ENCODE peak calls at places on chromosomes 3 and 15, in ten cellular contexts. One of them, this sample, is unnamed.

GRCh38 chr15:73991260-73991659 is 835 bp downstream of the STOML1 start:
- DNase-seq in adrenal gland: no peak
- DNase-seq in glutamatergic neuron: no peak
- DNase-seq in WTC11: no peak
- DNase-seq in left ventricle myocardium inferior: peak; percentile 91
- DNase-seq in pancreas: no peak
- DNase-seq in HepG2: no peak
- DNase-seq in OCI-LY7: no peak
- DNase-seq in Calu3: no peak
- DNase-seq in tibial artery: peak; percentile 66
- DNase-seq in this sample: no peak

GRCh38 chr3:13850161-13850945 is 29.5 kb downstream of the WNT7A start:
- DNase-seq in adrenal gland: no peak
- DNase-seq in glutamatergic neuron: no peak
- DNase-seq in WTC11: peak; percentile 29
- DNase-seq in left ventricle myocardium inferior: no peak
- DNase-seq in pancreas: no peak
- DNase-seq in HepG2: peak; percentile 11
- DNase-seq in OCI-LY7: no peak
- DNase-seq in Calu3: peak; percentile 92
- DNase-seq in tibial artery: no peak
- DNase-seq in this sample: no peak

GRCh38 chr3:184371570-184372018 is 6.4 kb downstream of the THPO start:
- DNase-seq in adrenal gland: peak; percentile 83
- DNase-seq in glutamatergic neuron: peak; percentile 80
- DNase-seq in WTC11: peak; percentile 82
- DNase-seq in left ventricle myocardium inferior: peak; percentile 71
- DNase-seq in pancreas: peak; percentile 72
- DNase-seq in HepG2: peak; percentile 84
- DNase-seq in OCI-LY7: peak; percentile 81
- DNase-seq in Calu3: peak; percentile 91
- DNase-seq in tibial artery: peak; percentile 74
- DNase-seq in this sample: peak; percentile 73

GRCh38 chr3:169952045-169952444 is 14.6 kb upstream of the SEC62 start:
- DNase-seq in adrenal gland: no peak
- DNase-seq in glutamatergic neuron: no peak
- DNase-seq in WTC11: no peak
- DNase-seq in left ventricle myocardium inferior: no peak
- DNase-seq in pancreas: no peak
- DNase-seq in HepG2: no peak
- DNase-seq in OCI-LY7: no peak
- DNase-seq in Calu3: no peak
- DNase-seq in tibial artery: no peak
- DNase-seq in this sample: no peak

GRCh38 chr15:29593629-29594028 is 228.6 kb downstream of the TJP1 start:
- DNase-seq in adrenal gland: no peak
- DNase-seq in glutamatergic neuron: no peak
- DNase-seq in WTC11: no peak
- DNase-seq in left ventricle myocardium inferior: no peak
- DNase-seq in pancreas: no peak
- DNase-seq in HepG2: no peak
- DNase-seq in OCI-LY7: no peak
- DNase-seq in Calu3: no peak
- DNase-seq in tibial artery: no peak
- DNase-seq in this sample: no peak

GRCh38 chr3:525415-525814 is 328.9 kb downstream of the CHL1 start:
- DNase-seq in adrenal gland: no peak
- DNase-seq in glutamatergic neuron: no peak
- DNase-seq in WTC11: no peak
- DNase-seq in left ventricle myocardium inferior: no peak
- DNase-seq in pancreas: no peak
- DNase-seq in HepG2: no peak
- DNase-seq in OCI-LY7: peak; percentile 13
- DNase-seq in Calu3: peak; percentile 5
- DNase-seq in tibial artery: no peak
- DNase-seq in this sample: no peak

GRCh38 chr15:33313491-33313890 is 2.7 kb downstream of the RYR3 start:
- DNase-seq in adrenal gland: no peak
- DNase-seq in glutamatergic neuron: no peak
- DNase-seq in WTC11: no peak
- DNase-seq in left ventricle myocardium inferior: no peak
- DNase-seq in pancreas: no peak
- DNase-seq in HepG2: no peak
- DNase-seq in OCI-LY7: no peak
- DNase-seq in Calu3: no peak
- DNase-seq in tibial artery: no peak
- DNase-seq in this sample: no peak

GRCh38 chr15:27730878-27731277 is 368.2 kb downstream of the OCA2 start:
- DNase-seq in adrenal gland: no peak
- DNase-seq in glutamatergic neuron: no peak
- DNase-seq in WTC11: no peak
- DNase-seq in left ventricle myocardium inferior: no peak
- DNase-seq in pancreas: no peak
- DNase-seq in HepG2: no peak
- DNase-seq in OCI-LY7: no peak
- DNase-seq in Calu3: no peak
- DNase-seq in tibial artery: no peak
- DNase-seq in this sample: no peak

GRCh38 chr3:128236667-128237066 is 83.4 kb downstream of the EEFSEC start:
- DNase-seq in adrenal gland: no peak
- DNase-seq in glutamatergic neuron: no peak
- DNase-seq in WTC11: no peak
- DNase-seq in left ventricle myocardium inferior: no peak
- DNase-seq in pancreas: no peak
- DNase-seq in HepG2: peak; percentile 32
- DNase-seq in OCI-LY7: no peak
- DNase-seq in Calu3: no peak
- DNase-seq in tibial artery: no peak
- DNase-seq in this sample: no peak

GRCh38 chr3:108387065-108387464 is 90.7 kb downstream of the HHLA2 start:
- DNase-seq in adrenal gland: no peak
- DNase-seq in glutamatergic neuron: no peak
- DNase-seq in WTC11: no peak
- DNase-seq in left ventricle myocardium inferior: no peak
- DNase-seq in pancreas: no peak
- DNase-seq in HepG2: no peak
- DNase-seq in OCI-LY7: no peak
- DNase-seq in Calu3: no peak
- DNase-seq in tibial artery: no peak
- DNase-seq in this sample: no peak

GRCh38 chr3:13012228-13012691 is 61.0 kb downstream of the IQSEC1 start:
- DNase-seq in adrenal gland: peak; percentile 71
- DNase-seq in glutamatergic neuron: no peak
- DNase-seq in WTC11: no peak
- DNase-seq in left ventricle myocardium inferior: peak; percentile 73
- DNase-seq in pancreas: peak; percentile 56
- DNase-seq in HepG2: no peak
- DNase-seq in OCI-LY7: peak; percentile 77
- DNase-seq in Calu3: no peak
- DNase-seq in tibial artery: peak; percentile 87
- DNase-seq in this sample: no peak

GRCh38 chr3:36477655-36478054 is 97.4 kb downstream of the STAC start:
- DNase-seq in adrenal gland: no peak
- DNase-seq in glutamatergic neuron: no peak
- DNase-seq in WTC11: no peak
- DNase-seq in left ventricle myocardium inferior: no peak
- DNase-seq in pancreas: no peak
- DNase-seq in HepG2: no peak
- DNase-seq in OCI-LY7: no peak
- DNase-seq in Calu3: no peak
- DNase-seq in tibial artery: peak; percentile 33
- DNase-seq in this sample: peak; percentile 82

GRCh38 chr15:33008284-33009011 is 186.1 kb downstream of the FMN1 start:
- DNase-seq in adrenal gland: no peak
- DNase-seq in glutamatergic neuron: no peak
- DNase-seq in WTC11: no peak
- DNase-seq in left ventricle myocardium inferior: no peak
- DNase-seq in pancreas: no peak
- DNase-seq in HepG2: no peak
- DNase-seq in OCI-LY7: no peak
- DNase-seq in Calu3: no peak
- DNase-seq in tibial artery: peak; percentile 27
- DNase-seq in this sample: no peak

DNA sequence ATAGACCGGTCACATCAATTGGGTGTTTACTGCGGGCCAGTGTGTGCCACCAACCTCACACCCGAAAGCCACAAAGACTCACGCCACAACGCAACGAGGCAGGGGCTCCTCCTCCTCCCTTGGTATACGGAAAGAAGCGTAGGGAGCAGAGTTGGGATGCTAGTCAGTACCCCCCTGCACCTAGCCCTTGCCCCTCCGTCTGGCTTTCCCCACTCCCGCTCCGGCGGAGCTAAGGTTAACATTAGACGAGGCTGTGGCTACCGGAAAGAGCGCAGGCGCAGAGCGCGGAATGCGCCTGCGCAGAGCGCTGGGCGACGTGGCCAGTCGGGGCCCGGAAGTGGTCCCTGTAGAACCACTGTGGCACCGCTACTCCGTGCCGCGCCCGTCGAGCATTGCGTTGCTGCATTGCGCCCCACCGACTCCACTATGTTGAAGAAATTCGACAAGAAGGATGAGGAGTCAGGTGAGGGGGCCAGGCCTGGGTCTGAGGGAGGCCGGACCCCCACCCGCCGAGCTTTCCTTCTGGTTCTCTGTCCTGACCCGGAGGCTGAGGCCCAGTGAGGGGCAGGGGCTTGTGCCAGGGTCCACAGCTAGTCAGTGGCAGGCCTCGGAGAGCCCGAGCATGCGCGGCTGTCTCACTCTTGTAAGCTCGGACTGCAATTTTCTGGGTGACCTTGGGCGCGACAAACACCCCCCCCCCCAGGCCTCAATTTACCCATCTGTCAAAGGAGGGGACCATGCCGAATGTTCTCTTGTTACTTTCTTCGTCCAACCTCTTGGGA is at the start of gene COPG1:
- DNase-seq in adrenal gland: peak; percentile 87
- DNase-seq in glutamatergic neuron: peak; percentile 86
- DNase-seq in WTC11: peak; percentile 83
- DNase-seq in left ventricle myocardium inferior: peak; percentile 86
- DNase-seq in pancreas: peak; percentile 94
- DNase-seq in HepG2: peak; percentile 81
- DNase-seq in OCI-LY7: peak; percentile 92
- DNase-seq in Calu3: peak; percentile 94
- DNase-seq in tibial artery: peak; percentile 80
- DNase-seq in this sample: peak; percentile 45
- TF ChIP-seq CTCF in adrenal gland: no peak
- TF ChIP-seq CTCF in glutamatergic neuron: no peak
- TF ChIP-seq CTCF in WTC11: no peak
- TF ChIP-seq CTCF in left ventricle myocardium inferior: no peak
- TF ChIP-seq CTCF in pancreas: no peak
- TF ChIP-seq CTCF in HepG2: no peak
- TF ChIP-seq CTCF in OCI-LY7: no peak
- TF ChIP-seq CTCF in Calu3: no peak
- TF ChIP-seq CTCF in tibial artery: no peak
- TF ChIP-seq CTCF in this sample: no peak

DNA sequence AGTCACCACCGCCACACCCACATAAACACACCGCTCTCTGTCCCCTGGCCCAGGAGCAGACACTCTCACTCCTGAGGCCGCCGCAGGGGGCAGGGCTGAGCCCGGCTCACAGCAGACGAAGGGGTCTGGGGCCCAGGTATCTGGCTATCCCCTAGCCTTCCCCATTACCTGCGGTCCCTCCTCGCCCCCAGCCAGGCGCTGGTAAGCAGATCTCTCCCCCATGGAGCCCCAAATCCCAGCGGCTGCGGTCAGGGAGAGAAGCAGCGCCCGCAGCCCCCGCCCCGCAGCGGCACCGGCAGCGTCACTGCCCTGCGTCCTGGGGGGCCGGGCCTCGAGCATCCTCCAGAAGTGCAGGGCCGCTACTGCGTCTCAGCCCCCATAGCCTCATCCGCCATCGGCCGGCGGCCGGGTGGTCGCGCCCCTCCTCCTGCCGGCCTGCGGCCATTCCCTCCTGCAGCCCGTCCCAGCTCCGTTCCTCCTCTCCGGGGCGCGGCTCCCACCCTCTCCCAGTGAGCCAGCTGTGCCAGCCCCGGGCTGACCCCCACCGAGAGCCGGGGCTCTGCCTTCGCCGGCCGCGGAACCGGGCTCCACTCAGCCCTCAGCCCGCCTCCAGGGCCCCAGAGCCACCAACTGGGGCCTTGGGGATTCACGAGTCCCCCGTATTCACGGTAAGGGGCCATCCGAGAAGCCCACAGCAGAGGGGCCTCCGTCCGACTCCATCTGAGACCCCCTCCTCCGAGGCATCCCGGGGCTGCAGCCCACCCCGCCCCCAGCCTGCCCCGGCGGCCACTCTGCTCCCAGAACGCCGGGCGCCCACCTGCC is 13.1 kb downstream of the TNK2 start:
- DNase-seq in adrenal gland: no peak
- DNase-seq in glutamatergic neuron: peak; percentile 77
- DNase-seq in WTC11: no peak
- DNase-seq in left ventricle myocardium inferior: peak; percentile 49
- DNase-seq in pancreas: peak; percentile 77
- DNase-seq in HepG2: peak; percentile 44
- DNase-seq in OCI-LY7: peak; percentile 82
- DNase-seq in Calu3: peak; percentile 72
- DNase-seq in tibial artery: peak; percentile 54
- DNase-seq in this sample: no peak
- TF ChIP-seq CTCF in adrenal gland: no peak
- TF ChIP-seq CTCF in glutamatergic neuron: peak; percentile 4
- TF ChIP-seq CTCF in WTC11: no peak
- TF ChIP-seq CTCF in left ventricle myocardium inferior: no peak
- TF ChIP-seq CTCF in pancreas: no peak
- TF ChIP-seq CTCF in HepG2: no peak
- TF ChIP-seq CTCF in OCI-LY7: no peak
- TF ChIP-seq CTCF in Calu3: peak; percentile 82
- TF ChIP-seq CTCF in tibial artery: no peak
- TF ChIP-seq CTCF in this sample: peak; percentile 38

DNA sequence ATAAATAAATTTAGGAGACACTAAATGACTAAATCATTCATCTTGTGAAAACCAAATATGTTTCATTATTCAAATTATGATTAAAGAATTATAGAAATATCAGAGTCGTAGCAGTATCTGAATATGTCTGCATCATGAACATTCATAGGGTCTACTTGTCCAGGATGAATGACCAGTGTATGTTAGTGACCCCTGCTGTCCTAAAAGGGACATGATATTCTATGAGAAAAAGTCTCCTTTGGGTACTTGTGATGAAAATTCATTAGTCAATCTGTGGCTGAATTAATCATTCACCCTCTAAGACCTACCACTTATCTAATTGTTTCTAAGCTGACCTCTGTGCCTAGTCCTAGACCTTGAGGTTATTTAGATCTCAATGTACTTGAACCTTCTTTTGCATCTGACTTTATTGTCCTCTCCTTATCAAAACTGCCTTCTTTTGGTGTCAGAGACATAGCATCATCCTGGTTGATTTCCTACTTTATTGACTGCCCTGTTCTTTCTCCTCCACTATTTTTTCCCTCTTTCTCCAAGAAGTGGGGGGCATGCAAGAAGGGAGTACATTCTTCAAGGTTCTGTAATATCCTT is 799.3 kb downstream of the DIPK2A start:
- DNase-seq in adrenal gland: no peak
- DNase-seq in glutamatergic neuron: no peak
- DNase-seq in WTC11: no peak
- DNase-seq in left ventricle myocardium inferior: no peak
- DNase-seq in pancreas: no peak
- DNase-seq in HepG2: peak; percentile 32
- DNase-seq in OCI-LY7: no peak
- DNase-seq in Calu3: peak; percentile 55
- DNase-seq in tibial artery: no peak
- DNase-seq in this sample: peak; percentile 5
- TF ChIP-seq CTCF in adrenal gland: peak; percentile 53
- TF ChIP-seq CTCF in glutamatergic neuron: peak; percentile 66
- TF ChIP-seq CTCF in WTC11: no peak
- TF ChIP-seq CTCF in left ventricle myocardium inferior: peak; percentile 31
- TF ChIP-seq CTCF in pancreas: no peak
- TF ChIP-seq CTCF in HepG2: peak; percentile 47
- TF ChIP-seq CTCF in OCI-LY7: peak; percentile 18
- TF ChIP-seq CTCF in Calu3: no peak
- TF ChIP-seq CTCF in tibial artery: peak; percentile 48
- TF ChIP-seq CTCF in this sample: peak; percentile 36

GRCh38 chr15:90744759-90745402 is 27.7 kb downstream of the BLM start:
- DNase-seq in adrenal gland: no peak
- DNase-seq in glutamatergic neuron: no peak
- DNase-seq in WTC11: no peak
- DNase-seq in left ventricle myocardium inferior: no peak
- DNase-seq in pancreas: no peak
- DNase-seq in HepG2: no peak
- DNase-seq in OCI-LY7: no peak
- DNase-seq in Calu3: no peak
- DNase-seq in tibial artery: no peak
- DNase-seq in this sample: no peak
- TF ChIP-seq CTCF in adrenal gland: no peak
- TF ChIP-seq CTCF in glutamatergic neuron: no peak
- TF ChIP-seq CTCF in WTC11: no peak
- TF ChIP-seq CTCF in left ventricle myocardium inferior: no peak
- TF ChIP-seq CTCF in pancreas: no peak
- TF ChIP-seq CTCF in HepG2: no peak
- TF ChIP-seq CTCF in OCI-LY7: no peak
- TF ChIP-seq CTCF in Calu3: no peak
- TF ChIP-seq CTCF in tibial artery: no peak
- TF ChIP-seq CTCF in this sample: no peak

This sample was measured in AG09309.